ENCODE peak calls at places on chromosomes 11 and 22, in nine cellular contexts. One of them, this sample, is unnamed.

GRCh38 chr22:37328017-37328416 is 45.7 kb downstream of the CYTH4 start:
- DNase-seq in activated naive CD4-positive, alpha-beta T cell treated with anti-CD3 and anti-CD28 coated beads, Interleukin-2, amount 10 ng/mL, durations not matched to agents 7 days and 5 days: no peak
- DNase-seq in testis: no peak
- DNase-seq in neural crest cell: no peak
- DNase-seq in NCI-H1105 treated with DMSO at 0.1 percent for 48 hours: no peak
- DNase-seq in left ventricle myocardium superior: no peak
- DNase-seq in cardiac fibroblast: peak
- DNase-seq in A549: peak
- DNase-seq in CD4-positive, alpha-beta T cell: no peak
- DNase-seq in this sample: peak

GRCh38 chr22:16961477-16962186 is 46.4 kb downstream of the GAB4 start:
- DNase-seq in activated naive CD4-positive, alpha-beta T cell treated with anti-CD3 and anti-CD28 coated beads, Interleukin-2, amount 10 ng/mL, durations not matched to agents 7 days and 5 days: no peak
- DNase-seq in testis: no peak
- DNase-seq in neural crest cell: no peak
- DNase-seq in NCI-H1105 treated with DMSO at 0.1 percent for 48 hours: no peak
- DNase-seq in left ventricle myocardium superior: no peak
- DNase-seq in cardiac fibroblast: no peak
- DNase-seq in A549: no peak
- DNase-seq in CD4-positive, alpha-beta T cell: no peak
- DNase-seq in this sample: peak

GRCh38 chr11:33291004-33291777 is 34.0 kb downstream of the HIPK3 start:
- DNase-seq in activated naive CD4-positive, alpha-beta T cell treated with anti-CD3 and anti-CD28 coated beads, Interleukin-2, amount 10 ng/mL, durations not matched to agents 7 days and 5 days: no peak
- DNase-seq in testis: no peak
- DNase-seq in neural crest cell: no peak
- DNase-seq in NCI-H1105 treated with DMSO at 0.1 percent for 48 hours: no peak
- DNase-seq in left ventricle myocardium superior: no peak
- DNase-seq in cardiac fibroblast: peak
- DNase-seq in A549: peak
- DNase-seq in CD4-positive, alpha-beta T cell: no peak
- DNase-seq in this sample: no peak

GRCh38 chr22:46769191-46769675 is 6.8 kb downstream of the TBC1D22A start:
- DNase-seq in activated naive CD4-positive, alpha-beta T cell treated with anti-CD3 and anti-CD28 coated beads, Interleukin-2, amount 10 ng/mL, durations not matched to agents 7 days and 5 days: no peak
- DNase-seq in testis: no peak
- DNase-seq in neural crest cell: no peak
- DNase-seq in NCI-H1105 treated with DMSO at 0.1 percent for 48 hours: peak
- DNase-seq in left ventricle myocardium superior: peak
- DNase-seq in cardiac fibroblast: no peak
- DNase-seq in A549: no peak
- DNase-seq in CD4-positive, alpha-beta T cell: no peak
- DNase-seq in this sample: no peak

GRCh38 chr11:33690290-33691050 is 10.2 kb downstream of the C11orf91 start:
- DNase-seq in activated naive CD4-positive, alpha-beta T cell treated with anti-CD3 and anti-CD28 coated beads, Interleukin-2, amount 10 ng/mL, durations not matched to agents 7 days and 5 days: no peak
- DNase-seq in testis: peak
- DNase-seq in neural crest cell: no peak
- DNase-seq in NCI-H1105 treated with DMSO at 0.1 percent for 48 hours: no peak
- DNase-seq in left ventricle myocardium superior: peak
- DNase-seq in cardiac fibroblast: peak
- DNase-seq in A549: peak
- DNase-seq in CD4-positive, alpha-beta T cell: no peak
- DNase-seq in this sample: peak

GRCh38 chr22:30601464-30601863 is 5.5 kb upstream of the TCN2 start:
- DNase-seq in activated naive CD4-positive, alpha-beta T cell treated with anti-CD3 and anti-CD28 coated beads, Interleukin-2, amount 10 ng/mL, durations not matched to agents 7 days and 5 days: no peak
- DNase-seq in testis: no peak
- DNase-seq in neural crest cell: no peak
- DNase-seq in NCI-H1105 treated with DMSO at 0.1 percent for 48 hours: no peak
- DNase-seq in left ventricle myocardium superior: no peak
- DNase-seq in cardiac fibroblast: no peak
- DNase-seq in A549: no peak
- DNase-seq in CD4-positive, alpha-beta T cell: no peak
- DNase-seq in this sample: no peak

GRCh38 chr22:49999901-50000586 is 12.5 kb downstream of the IL17REL start:
- DNase-seq in activated naive CD4-positive, alpha-beta T cell treated with anti-CD3 and anti-CD28 coated beads, Interleukin-2, amount 10 ng/mL, durations not matched to agents 7 days and 5 days: no peak
- DNase-seq in testis: no peak
- DNase-seq in neural crest cell: no peak
- DNase-seq in NCI-H1105 treated with DMSO at 0.1 percent for 48 hours: no peak
- DNase-seq in left ventricle myocardium superior: no peak
- DNase-seq in cardiac fibroblast: no peak
- DNase-seq in A549: no peak
- DNase-seq in CD4-positive, alpha-beta T cell: no peak
- DNase-seq in this sample: peak

GRCh38 chr11:17734418-17734911 is at the start of gene KCNC1:
- DNase-seq in activated naive CD4-positive, alpha-beta T cell treated with anti-CD3 and anti-CD28 coated beads, Interleukin-2, amount 10 ng/mL, durations not matched to agents 7 days and 5 days: peak
- DNase-seq in testis: peak
- DNase-seq in neural crest cell: peak
- DNase-seq in NCI-H1105 treated with DMSO at 0.1 percent for 48 hours: peak
- DNase-seq in left ventricle myocardium superior: peak
- DNase-seq in cardiac fibroblast: peak
- DNase-seq in A549: peak
- DNase-seq in CD4-positive, alpha-beta T cell: no peak
- DNase-seq in this sample: peak

GRCh38 chr11:97557399-97557798 is 1167.6 kb downstream of the JRKL start:
- DNase-seq in activated naive CD4-positive, alpha-beta T cell treated with anti-CD3 and anti-CD28 coated beads, Interleukin-2, amount 10 ng/mL, durations not matched to agents 7 days and 5 days: no peak
- DNase-seq in testis: no peak
- DNase-seq in neural crest cell: no peak
- DNase-seq in NCI-H1105 treated with DMSO at 0.1 percent for 48 hours: peak
- DNase-seq in left ventricle myocardium superior: no peak
- DNase-seq in cardiac fibroblast: peak
- DNase-seq in A549: no peak
- DNase-seq in CD4-positive, alpha-beta T cell: no peak
- DNase-seq in this sample: no peak